ENCODE peak calls at places on chromosomes 5 and 9, in six cellular contexts. P, R, L, I, K and X are unnamed samples.

GRCh38 chr9:108580021-108580439 is 275.8 kb downstream of the ACTL7B start:
- DNase-seq in P (no peak), R (no peak), L (peak), I (no peak), K (no peak), X (no peak)

GRCh38 chr9:77131411-77131810 is 45.9 kb upstream of the VPS13A start:
- DNase-seq in P (no peak), R (no peak), L (no peak), I (no peak), K (no peak), X (no peak)

GRCh38 chr5:135814254-135814653 is 20.2 kb upstream of the SLC25A48 start:
- DNase-seq in P (no peak), R (no peak), L (no peak), I (no peak), K (no peak), X (no peak)

GRCh38 chr5:39772307-39772706 is 347.5 kb upstream of the DAB2 start:
- DNase-seq in P (no peak), R (no peak), L (no peak), I (no peak), K (no peak), X (no peak)

GRCh38 chr5:45604092-45604491 is 92.1 kb downstream of the HCN1 start:
- DNase-seq in P (no peak), R (no peak), L (no peak), I (no peak), K (no peak), X (no peak)

GRCh38 chr9:132485454-132485853 is 75.4 kb downstream of the CFAP77 start:
- DNase-seq in P (no peak), R (no peak), L (no peak), I (no peak), K (no peak), X (no peak)

GRCh38 chr9:79708541-79708940 is 136.8 kb downstream of the TLE4 start:
- DNase-seq in P (no peak), R (no peak), L (no peak), I (no peak), K (no peak), X (no peak)

GRCh38 chr9:95171596-95171995 is 145.9 kb downstream of the FANCC start:
- DNase-seq in P (no peak), R (no peak), L (no peak), I (no peak), K (no peak), X (no peak)

GRCh38 chr9:120905794-120906248 is 20.8 kb downstream of the TRAF1 start:
- DNase-seq in P (no peak), R (no peak), L (no peak), I (no peak), K (no peak), X (no peak)

GRCh38 chr9:22654833-22655232 is 208.2 kb downstream of the DMRTA1 start:
- DNase-seq in P (no peak), R (no peak), L (no peak), I (no peak), K (no peak), X (no peak)

GRCh38 chr5:109826426-109826825 is 136.7 kb downstream of the MAN2A1 start:
- DNase-seq in P (no peak), R (no peak), L (no peak), I (no peak), K (no peak), X (no peak)

GRCh38 chr5:131129306-131129705 is 35.8 kb downstream of the HINT1 start:
- DNase-seq in P (no peak), R (no peak), L (no peak), I (no peak), K (no peak), X (no peak)

GRCh38 chr9:131094622-131095021 is 1.7 kb upstream of the AIF1L start:
- DNase-seq in P (no peak), R (no peak), L (no peak), I (no peak), K (no peak), X (no peak)

GRCh38 chr9:91279296-91280204 is 82.2 kb downstream of the AUH start:
- DNase-seq in P (no peak), R (no peak), L (no peak), I (no peak), K (no peak), X (no peak)

GRCh38 chr9:130927995-130928900 is 10.8 kb downstream of the FIBCD1 start:
- DNase-seq in P (no peak), R (peak), L (peak), I (no peak), K (no peak), X (no peak)

GRCh38 chr5:137487600-137487999 is 11.5 kb downstream of the SPOCK1 start:
- DNase-seq in P (peak), R (no peak), L (no peak), I (no peak), K (no peak), X (peak)

GRCh38 chr5:1447772-1448361 is 2.6 kb upstream of the SLC6A3 start:
- DNase-seq in P (no peak), R (peak), L (no peak), I (no peak), K (peak), X (no peak)

GRCh38 chr9:36053971-36054370 is 17.3 kb downstream of the RECK start:
- DNase-seq in P (no peak), R (no peak), L (peak), I (no peak), K (no peak), X (no peak)

GRCh38 chr9:132446887-132447286 is 36.9 kb downstream of the CFAP77 start:
- DNase-seq in P (no peak), R (no peak), L (no peak), I (no peak), K (no peak), X (no peak)

GRCh38 chr5:142104491-142104890 is 4.1 kb upstream of the NDFIP1 start:
- DNase-seq in P (no peak), R (no peak), L (no peak), I (no peak), K (no peak), X (no peak)

GRCh38 chr9:37061763-37062162 is 27.7 kb upstream of the PAX5 start:
- DNase-seq in P (no peak), R (no peak), L (peak), I (no peak), K (no peak), X (no peak)

GRCh38 chr5:150144211-150144801 is 11.3 kb downstream of the PDGFRB start:
- DNase-seq in P (peak), R (no peak), L (no peak), I (peak), K (no peak), X (peak)

GRCh38 chr5:150141544-150142188 is 14.0 kb downstream of the PDGFRB start:
- DNase-seq in P (no peak), R (no peak), L (no peak), I (no peak), K (no peak), X (no peak)

GRCh38 chr5:150143725-150144058 is 12.0 kb downstream of the PDGFRB start:
- DNase-seq in P (no peak), R (no peak), L (no peak), I (no peak), K (no peak), X (no peak)

GRCh38 chr5:150142189-150142788 is 13.4 kb downstream of the PDGFRB start:
- DNase-seq in P (no peak), R (no peak), L (no peak), I (no peak), K (no peak), X (no peak)

GRCh38 chr5:150142800-150143724 is 12.6 kb downstream of the PDGFRB start:
- DNase-seq in P (peak), R (no peak), L (peak), I (peak), K (peak), X (peak)
- TF ChIP-seq EP300 in P (no peak), R (no peak), L (peak), I (no peak), K (no peak), X (no peak)

DNA sequence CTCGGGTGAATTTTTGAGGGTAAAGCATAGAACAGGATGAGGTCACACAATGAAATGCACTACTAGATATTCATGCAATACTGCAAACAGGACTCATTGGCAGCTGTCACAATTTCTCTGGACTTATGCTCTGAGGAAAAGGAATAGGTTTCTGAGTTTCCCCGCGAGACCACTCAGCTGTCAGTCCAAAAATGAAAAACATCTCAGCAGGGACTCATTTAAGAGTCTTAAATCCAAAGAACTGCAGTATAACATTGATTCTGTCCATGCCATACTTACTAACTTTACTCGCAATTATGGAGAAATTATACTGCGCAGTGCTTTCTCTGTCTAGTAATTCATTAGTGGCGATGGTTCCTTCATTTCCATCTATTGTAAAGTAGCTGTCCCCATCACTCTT is 1070.1 kb downstream of the CDH12 start:
- DNase-seq in P (no peak), R (no peak), L (no peak), I (no peak), K (no peak), X (no peak)
- TF ChIP-seq EP300 in P (no peak), R (no peak), L (no peak), I (no peak), K (no peak), X (no peak)

GRCh38 chr5:17276445-17276844 is 59.0 kb downstream of the BASP1 start:
- DNase-seq in P (no peak), R (no peak), L (no peak), I (no peak), K (no peak), X (no peak)
- TF ChIP-seq EP300 in P (no peak), R (no peak), L (no peak), I (no peak), K (no peak), X (no peak)

GRCh38 chr9:70419546-70420266 is 5.2 kb upstream of the KLF9 start:
- DNase-seq in P (peak), R (peak), L (peak), I (peak), K (peak), X (peak)
- TF ChIP-seq EP300 in P (peak), R (peak), L (peak), I (peak), K (peak), X (peak)

GRCh38 chr5:72202331-72202825 is 95.1 kb downstream of the MAP1B start:
- DNase-seq in P (no peak), R (no peak), L (no peak), I (no peak), K (no peak), X (no peak)

GRCh38 chr5:72206160-72206559 is 98.9 kb downstream of the MAP1B start:
- DNase-seq in P (no peak), R (no peak), L (no peak), I (no peak), K (no peak), X (no peak)

GRCh38 chr5:72204946-72205345 is 97.7 kb downstream of the MAP1B start:
- DNase-seq in P (no peak), R (no peak), L (no peak), I (no peak), K (no peak), X (no peak)

GRCh38 chr5:72205431-72206009 is 98.2 kb downstream of the MAP1B start:
- DNase-seq in P (no peak), R (no peak), L (no peak), I (no peak), K (no peak), X (no peak)

GRCh38 chr5:72203251-72203845 is 96.1 kb downstream of the MAP1B start:
- DNase-seq in P (no peak), R (no peak), L (no peak), I (no peak), K (no peak), X (no peak)
- TF ChIP-seq EP300 in P (no peak), R (no peak), L (no peak), I (no peak), K (no peak), X (no peak)

GRCh38 chr9:80797427-80797825 is 891.9 kb downstream of the TLE1 start:
- DNase-seq in P (no peak), R (no peak), L (no peak), I (no peak), K (no peak), X (no peak)

GRCh38 chr9:80794197-80794596 is 895.1 kb downstream of the TLE1 start:
- DNase-seq in P (no peak), R (no peak), L (no peak), I (no peak), K (no peak), X (no peak)

GRCh38 chr9:80793706-80794105 is 895.6 kb downstream of the TLE1 start:
- DNase-seq in P (no peak), R (no peak), L (no peak), I (no peak), K (no peak), X (no peak)

GRCh38 chr9:80796662-80797426 is 892.5 kb downstream of the TLE1 start:
- DNase-seq in P (no peak), R (no peak), L (no peak), I (peak), K (no peak), X (peak)

DNA sequence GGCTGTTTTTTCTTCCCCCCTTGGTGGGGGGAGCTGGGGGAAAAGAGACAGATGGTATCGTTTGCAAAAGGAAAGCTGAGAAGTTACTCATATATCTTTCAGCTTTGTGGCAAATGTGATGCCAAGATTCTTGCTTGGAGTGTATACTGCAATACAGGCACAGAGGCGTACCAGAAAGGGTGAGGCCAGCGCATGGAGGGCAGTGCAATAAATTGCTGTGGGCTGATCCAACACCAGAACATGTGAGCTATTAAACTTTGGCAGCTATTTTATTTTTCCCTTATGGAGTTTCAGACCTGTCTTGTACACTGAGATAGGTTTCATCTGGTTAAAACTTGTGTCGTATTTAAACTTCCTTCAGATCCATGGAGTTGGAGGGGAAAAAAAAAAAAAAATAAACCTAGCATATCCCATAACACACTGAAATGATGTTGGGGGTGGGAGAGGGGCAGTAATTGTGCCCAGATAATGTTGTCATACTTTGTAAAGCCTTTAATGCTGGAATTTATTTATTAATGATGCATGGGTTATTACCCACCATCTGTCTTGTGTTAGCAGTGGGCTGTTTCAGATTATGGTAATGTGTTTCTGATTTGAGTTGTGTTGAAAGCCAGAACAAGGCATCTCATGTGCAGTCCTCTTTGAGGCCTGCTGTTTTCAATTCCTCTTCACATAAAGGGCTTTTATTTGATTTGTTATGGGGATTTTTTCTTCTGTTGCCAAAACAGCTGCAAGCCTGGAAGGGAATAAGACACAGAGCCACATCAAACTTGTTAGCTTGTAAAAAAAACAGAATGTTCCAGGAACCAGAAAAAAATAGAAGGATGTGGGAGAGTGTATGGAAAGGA is 891.3 kb downstream of the TLE1 start:
- DNase-seq in P (peak), R (no peak), L (no peak), I (peak), K (peak), X (peak)
- TF ChIP-seq EP300 in P (peak), R (no peak), L (no peak), I (no peak), K (no peak), X (peak)

DNA sequence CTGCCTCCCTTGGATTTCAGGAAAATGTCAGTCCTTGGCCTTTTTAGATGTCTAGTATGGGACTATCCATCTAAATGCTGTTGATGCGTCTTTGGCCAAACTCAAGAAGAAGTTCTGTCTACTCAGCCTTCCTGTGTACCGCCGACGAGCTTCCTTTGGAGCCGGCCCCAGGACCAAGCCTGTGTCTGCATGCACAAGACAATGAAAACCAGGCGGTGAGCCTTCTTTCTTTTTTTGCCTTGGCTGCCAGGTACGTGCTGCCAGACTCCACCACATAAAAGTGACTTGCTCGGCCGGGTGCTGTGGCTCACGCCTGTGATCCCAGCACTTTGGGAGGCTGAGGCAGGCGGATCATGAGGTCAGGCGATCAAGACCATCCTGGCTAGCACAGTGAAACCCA is 6.0 kb upstream of the NEURL1B start:
- DNase-seq in P (no peak), R (no peak), L (no peak), I (no peak), K (peak), X (no peak)
- TF ChIP-seq EP300 in P (no peak), R (no peak), L (no peak), I (no peak), K (no peak), X (no peak)

GRCh38 chr9:85173967-85174366 is 504.4 kb downstream of the NTRK2 start:
- DNase-seq in P (no peak), R (no peak), L (no peak), I (no peak), K (no peak), X (no peak)

GRCh38 chr9:85182381-85182780 is 512.9 kb downstream of the NTRK2 start:
- DNase-seq in P (no peak), R (no peak), L (no peak), I (no peak), K (no peak), X (no peak)

GRCh38 chr9:85178486-85178885 is 509.0 kb downstream of the NTRK2 start:
- DNase-seq in P (no peak), R (no peak), L (no peak), I (no peak), K (no peak), X (no peak)
- TF ChIP-seq EP300 in P (no peak), R (no peak), L (no peak), I (no peak), K (no peak), X (no peak)